ENCODE peak calls at places on chromosomes 12 and 14, in eight cellular contexts. T, J, U, X, W, O, P and C are unnamed samples.

GRCh38 chr14:100588671-100589070 is 1.5 kb upstream of the BEGAIN start:
- DNase-seq in J (no peak), X (peak), O (peak), W (no peak), P (no peak), T (no peak), U (no peak), C (no peak)

GRCh38 chr12:66708704-66709443 is 30.0 kb upstream of the GRIP1 start:
- DNase-seq in P (peak), T (no peak), O (no peak), X (no peak), W (peak), J (no peak), U (no peak), C (peak)

GRCh38 chr12:119179335-119180021 is 747 bp downstream of the HSPB8 start:
- DNase-seq in X (no peak), W (peak), P (peak), T (peak), U (no peak), J (no peak), O (peak), C (peak)

GRCh38 chr12:7131502-7131866 is 1.3 kb downstream of the CLSTN3 start:
- DNase-seq in W (no peak), X (no peak), U (no peak), T (no peak), P (no peak), O (no peak), J (peak), C (no peak)

GRCh38 chr12:69404851-69405365 is 45.4 kb downstream of the YEATS4 start:
- DNase-seq in X (no peak), U (no peak), T (no peak), W (no peak), J (no peak), P (no peak), O (no peak), C (no peak)

GRCh38 chr14:69749956-69750355 is 17.0 kb upstream of the SRSF5 start:
- DNase-seq in J (no peak), W (no peak), X (no peak), O (no peak), T (no peak), P (no peak), U (no peak), C (no peak)

GRCh38 chr12:79547044-79547734 is 143.6 kb downstream of the PAWR start:
- DNase-seq in W (peak), U (no peak), T (peak), J (no peak), X (no peak), O (no peak), P (peak), C (peak)

GRCh38 chr12:74111688-74112360 is 425.8 kb upstream of the ATXN7L3B start:
- DNase-seq in U (no peak), J (no peak), W (no peak), X (no peak), P (peak), T (no peak), O (no peak), C (peak)

GRCh38 chr12:132593938-132594358 is 16.4 kb downstream of the LRCOL1 start:
- DNase-seq in P (peak), U (peak), T (peak), X (peak), J (no peak), O (peak), W (peak), C (peak)

GRCh38 chr12:49456280-49456679 is 82.5 kb upstream of the KCNH3 start:
- DNase-seq in W (no peak), U (no peak), O (no peak), J (no peak), X (no peak), T (no peak), P (no peak), C (no peak)

GRCh38 chr12:30457621-30458289 is 237.9 kb downstream of the IPO8 start:
- DNase-seq in J (no peak), P (peak), T (peak), X (no peak), W (peak), U (no peak), O (no peak), C (peak)

GRCh38 chr14:93729993-93730392 is 58.3 kb downstream of the PRIMA1 start:
- DNase-seq in T (no peak), J (no peak), O (no peak), U (no peak), P (peak), W (no peak), X (no peak), C (peak)

GRCh38 chr12:1171657-1172056 is 180.6 kb downstream of the ERC1 start:
- DNase-seq in X (peak), T (no peak), U (no peak), O (no peak), P (peak), W (no peak), J (no peak), C (no peak)

GRCh38 chr12:124993568-124994434 is at the start of gene BRI3BP:
- DNase-seq in O (peak), T (peak), W (peak), X (peak), U (peak), J (peak), P (peak), C (peak)

GRCh38 chr14:100106260-100106659 is 41.0 kb downstream of the EVL start:
- DNase-seq in T (no peak), U (peak), W (no peak), O (no peak), P (no peak), X (no peak), J (peak), C (no peak)

GRCh38 chr14:22596354-22596879 is 1.7 kb upstream of the ABHD4 start:
- DNase-seq in W (no peak), O (no peak), J (no peak), P (no peak), U (no peak), T (no peak), X (no peak), C (no peak)

GRCh38 chr14:84963518-84963917 is 566.4 kb upstream of the FLRT2 start:
- DNase-seq in P (no peak), J (no peak), T (no peak), X (no peak), W (no peak), O (no peak), U (no peak), C (no peak)

GRCh38 chr14:105294142-105294597 is 6.6 kb downstream of the BRF1 start:
- DNase-seq in W (peak), U (no peak), X (peak), T (no peak), O (peak), P (peak), J (peak), C (no peak)

GRCh38 chr14:24741871-24742270 is 107.9 kb upstream of the GZMB start:
- DNase-seq in O (no peak), P (peak), J (no peak), T (no peak), U (no peak), W (peak), X (no peak), C (no peak)

GRCh38 chr12:52151859-52152783 is 39.7 kb downstream of the KRT80 start:
- DNase-seq in W (peak), P (peak), U (peak), X (no peak), J (peak), O (peak), T (peak), C (peak)

GRCh38 chr14:101977311-101978071 is 13.1 kb downstream of the DYNC1H1 start:
- DNase-seq in T (no peak), W (no peak), P (no peak), X (no peak), J (no peak), O (no peak), U (no peak), C (peak)

GRCh38 chr12:75721790-75722189 is 210.4 kb upstream of the KRR1 start:
- DNase-seq in X (peak), U (no peak), J (no peak), P (no peak), O (no peak), W (no peak), T (no peak), C (no peak)

GRCh38 chr12:94571556-94571955 is 78.8 kb downstream of the TMCC3 start:
- DNase-seq in T (peak), U (no peak), J (no peak), W (no peak), P (peak), X (no peak), O (peak), C (peak)

GRCh38 chr12:114245555-114245954 is 160.4 kb downstream of the TBX5 start:
- DNase-seq in X (no peak), J (no peak), W (peak), U (no peak), O (no peak), T (no peak), P (peak), C (no peak)